ENCODE peak calls at places on chromosome 9, in eight cellular contexts. T is HepG2; S is AG09309; W is CD8-positive, alpha-beta T cell; U is fibroblast of villous mesenchyme; Z is nephron progenitor cell; B is lower leg skin; X is foreskin keratinocyte. F is an unnamed sample.

GRCh38 chr9:110116543-110116885 is 91.4 kb downstream of the C9orf152 start:
- DNase-seq in T (no peak), S (peak), W (no peak), U (peak), Z (no peak), B (no peak), X (peak), F (no peak)

GRCh38 chr9:136324501-136325300 is 2.6 kb upstream of the GPSM1 start:
- DNase-seq in T (no peak), S (no peak), W (no peak), U (no peak), Z (no peak), B (no peak), X (no peak), F (no peak)

GRCh38 chr9:74041588-74041987 is 455.5 kb upstream of the RORB start:
- DNase-seq in T (peak), S (no peak), W (no peak), U (no peak), Z (no peak), B (no peak), X (no peak), F (no peak)

GRCh38 chr9:5112646-5113045 is 72.8 kb downstream of the INSL6 start:
- DNase-seq in T (no peak), S (no peak), W (no peak), U (no peak), Z (no peak), B (no peak), X (no peak), F (no peak)

GRCh38 chr9:136329211-136329627 is 1.9 kb downstream of the GPSM1 start:
- DNase-seq in T (no peak), S (no peak), W (no peak), U (no peak), Z (no peak), B (no peak), X (no peak), F (no peak)

GRCh38 chr9:70902705-70903131 is 218.7 kb downstream of the TRPM3 start:
- DNase-seq in T (no peak), S (peak), W (no peak), U (peak), Z (no peak), B (no peak), X (peak), F (no peak)

GRCh38 chr9:26656003-26656940 is 236.3 kb downstream of the CAAP1 start:
- DNase-seq in T (peak), S (no peak), W (no peak), U (no peak), Z (peak), B (no peak), X (peak), F (no peak)

GRCh38 chr9:76400534-76401096 is 6.4 kb upstream of the RFK start:
- DNase-seq in T (peak), S (no peak), W (no peak), U (no peak), Z (no peak), B (no peak), X (peak), F (no peak)

GRCh38 chr9:18614651-18615050 is 140.7 kb downstream of the ADAMTSL1 start:
- DNase-seq in T (no peak), S (no peak), W (no peak), U (no peak), Z (no peak), B (no peak), X (no peak), F (no peak)

GRCh38 chr9:135135171-135135926 is 47.9 kb downstream of the OLFM1 start:
- DNase-seq in T (no peak), S (no peak), W (no peak), U (no peak), Z (no peak), B (no peak), X (no peak), F (no peak)

GRCh38 chr9:129237195-129237611 is 59.1 kb upstream of the IER5L start:
- DNase-seq in T (no peak), S (peak), W (no peak), U (peak), Z (no peak), B (no peak), X (peak), F (no peak)

GRCh38 chr9:74935008-74935407 is 17.7 kb downstream of the C9orf40 start:
- DNase-seq in T (no peak), S (no peak), W (no peak), U (no peak), Z (no peak), B (no peak), X (no peak), F (no peak)

GRCh38 chr9:81052846-81053245 is 636.5 kb downstream of the TLE1 start:
- DNase-seq in T (no peak), S (no peak), W (no peak), U (no peak), Z (no peak), B (no peak), X (peak), F (no peak)

GRCh38 chr9:84754461-84754860 is 84.9 kb downstream of the NTRK2 start:
- DNase-seq in T (no peak), S (no peak), W (no peak), U (no peak), Z (no peak), B (no peak), X (no peak), F (no peak)

GRCh38 chr9:112853882-112854585 is 36.6 kb downstream of the SLC46A2 start:
- DNase-seq in T (no peak), S (no peak), W (no peak), U (no peak), Z (no peak), B (peak), X (no peak), F (no peak)

GRCh38 chr9:135181336-135181735 is 93.9 kb downstream of the OLFM1 start:
- DNase-seq in T (no peak), S (no peak), W (no peak), U (no peak), Z (no peak), B (no peak), X (no peak), F (no peak)

GRCh38 chr9:86868611-86869010 is 78.7 kb downstream of the GAS1 start:
- DNase-seq in T (no peak), S (no peak), W (no peak), U (no peak), Z (no peak), B (no peak), X (no peak), F (no peak)

GRCh38 chr9:88388203-88388885 is at the start of gene SPIN1:
- DNase-seq in T (peak), S (no peak), W (peak), U (peak), Z (peak), B (peak), X (peak), F (peak)

GRCh38 chr9:2691212-2691611 is 26.1 kb upstream of the KCNV2 start:
- DNase-seq in T (no peak), S (no peak), W (no peak), U (no peak), Z (no peak), B (no peak), X (no peak), F (no peak)

GRCh38 chr9:135221576-135221950 is 134.1 kb downstream of the OLFM1 start:
- DNase-seq in T (no peak), S (no peak), W (no peak), U (no peak), Z (no peak), B (no peak), X (no peak), F (no peak)

GRCh38 chr9:126317513-126317912 is 9.1 kb upstream of the MVB12B start:
- DNase-seq in T (peak), S (no peak), W (peak), U (no peak), Z (no peak), B (no peak), X (no peak), F (no peak)

GRCh38 chr9:99478469-99479027 is 256.5 kb downstream of the SEC61B start:
- DNase-seq in T (no peak), S (no peak), W (no peak), U (no peak), Z (no peak), B (no peak), X (no peak), F (no peak)

GRCh38 chr9:132546148-132547051 is 36.0 kb upstream of the BARHL1 start:
- DNase-seq in T (no peak), S (no peak), W (no peak), U (peak), Z (peak), B (no peak), X (no peak), F (no peak)

GRCh38 chr9:110864011-110864410 is 174.3 kb downstream of the LPAR1 start:
- DNase-seq in T (no peak), S (no peak), W (no peak), U (no peak), Z (no peak), B (no peak), X (peak), F (no peak)

GRCh38 chr9:9855503-9856078 is 757.2 kb downstream of the PTPRD start:
- DNase-seq in T (no peak), S (no peak), W (no peak), U (no peak), Z (no peak), B (no peak), X (no peak), F (no peak)

GRCh38 chr9:124054671-124055212 is 43.2 kb downstream of the LHX2 start:
- DNase-seq in T (peak), S (peak), W (no peak), U (peak), Z (no peak), B (no peak), X (peak), F (no peak)

GRCh38 chr9:7340451-7340850 is 459.1 kb downstream of the DMAC1 start:
- DNase-seq in T (no peak), S (no peak), W (no peak), U (no peak), Z (no peak), B (no peak), X (no peak), F (no peak)

GRCh38 chr9:7341571-7341970 is 458.0 kb downstream of the DMAC1 start:
- DNase-seq in T (no peak), S (no peak), W (no peak), U (no peak), Z (no peak), B (no peak), X (no peak), F (no peak)

GRCh38 chr9:7342721-7343120 is 456.9 kb downstream of the DMAC1 start:
- DNase-seq in T (no peak), S (no peak), W (no peak), U (no peak), Z (no peak), B (no peak), X (no peak), F (no peak)

GRCh38 chr9:7338586-7339281 is 460.8 kb downstream of the DMAC1 start:
- DNase-seq in T (no peak), S (no peak), W (no peak), U (no peak), Z (no peak), B (no peak), X (peak), F (no peak)

GRCh38 chr9:7342229-7342628 is 457.3 kb downstream of the DMAC1 start:
- DNase-seq in T (no peak), S (no peak), W (no peak), U (no peak), Z (no peak), B (no peak), X (no peak), F (no peak)
- TF ChIP-seq CTCF in T (no peak), S (peak), W (no peak), U (peak), Z (no peak), B (no peak), X (no peak), F (no peak)

GRCh38 chr9:93390953-93391515 is 60.5 kb upstream of the FAM120A start:
- DNase-seq in T (no peak), S (no peak), W (no peak), U (no peak), Z (no peak), B (no peak), X (peak), F (no peak)
- TF ChIP-seq CTCF in T (no peak), S (no peak), W (no peak), U (no peak), Z (no peak), B (no peak), X (no peak), F (no peak)

GRCh38 chr9:12880406-12881016 is 105.7 kb downstream of the LURAP1L start:
- DNase-seq in T (no peak), S (peak), W (no peak), U (peak), Z (no peak), B (no peak), X (no peak), F (no peak)

GRCh38 chr9:12889402-12890106 is 114.7 kb downstream of the LURAP1L start:
- DNase-seq in T (no peak), S (no peak), W (no peak), U (peak), Z (no peak), B (no peak), X (no peak), F (no peak)

GRCh38 chr9:12882430-12882829 is 107.6 kb downstream of the LURAP1L start:
- DNase-seq in T (no peak), S (peak), W (no peak), U (peak), Z (no peak), B (no peak), X (no peak), F (no peak)

DNA sequence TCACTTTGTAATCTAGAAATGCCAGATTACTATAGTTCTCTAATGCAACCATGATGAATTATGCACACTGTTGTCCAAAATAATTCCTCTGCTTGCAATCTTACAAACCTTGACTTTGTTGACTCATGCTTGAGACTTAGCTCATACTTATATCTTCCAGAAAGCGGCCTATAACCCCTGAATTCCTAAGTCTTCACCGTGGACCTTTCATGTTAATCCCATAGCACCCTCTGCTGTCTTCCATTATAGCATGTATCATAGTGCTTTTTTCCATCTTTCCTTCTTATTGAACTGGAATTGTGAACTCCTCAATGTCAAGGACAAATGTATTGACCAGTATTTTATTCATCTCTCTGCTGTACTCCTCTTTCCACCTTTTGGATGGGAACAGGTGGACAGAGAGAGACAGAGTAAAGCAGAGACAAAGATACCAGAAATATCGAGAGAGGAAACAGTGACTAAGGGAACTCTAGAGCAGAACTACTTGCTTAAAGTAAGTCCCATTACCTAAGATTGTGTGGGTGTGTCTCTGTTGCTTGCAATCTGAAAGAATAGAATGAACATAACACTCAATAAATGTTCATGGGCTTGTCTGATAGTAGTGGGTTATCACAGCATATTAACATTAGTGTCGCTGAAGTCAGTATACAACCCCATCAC is 110.0 kb downstream of the LURAP1L start:
- DNase-seq in T (peak), S (peak), W (no peak), U (peak), Z (no peak), B (no peak), X (peak), F (no peak)
- TF ChIP-seq CTCF in T (peak), S (peak), W (no peak), U (peak), Z (peak), B (no peak), X (peak), F (peak)

GRCh38 chr9:16642421-16643109 is 227.9 kb downstream of the BNC2 start:
- DNase-seq in T (no peak), S (no peak), W (no peak), U (peak), Z (no peak), B (no peak), X (peak), F (no peak)

GRCh38 chr9:16637218-16637617 is 233.3 kb downstream of the BNC2 start:
- DNase-seq in T (no peak), S (no peak), W (no peak), U (no peak), Z (no peak), B (no peak), X (peak), F (no peak)

GRCh38 chr9:16637938-16638337 is 232.5 kb downstream of the BNC2 start:
- DNase-seq in T (no peak), S (no peak), W (no peak), U (no peak), Z (no peak), B (no peak), X (peak), F (no peak)

GRCh38 chr9:16639644-16640043 is 230.8 kb downstream of the BNC2 start:
- DNase-seq in T (no peak), S (no peak), W (no peak), U (no peak), Z (no peak), B (no peak), X (no peak), F (no peak)

DNA sequence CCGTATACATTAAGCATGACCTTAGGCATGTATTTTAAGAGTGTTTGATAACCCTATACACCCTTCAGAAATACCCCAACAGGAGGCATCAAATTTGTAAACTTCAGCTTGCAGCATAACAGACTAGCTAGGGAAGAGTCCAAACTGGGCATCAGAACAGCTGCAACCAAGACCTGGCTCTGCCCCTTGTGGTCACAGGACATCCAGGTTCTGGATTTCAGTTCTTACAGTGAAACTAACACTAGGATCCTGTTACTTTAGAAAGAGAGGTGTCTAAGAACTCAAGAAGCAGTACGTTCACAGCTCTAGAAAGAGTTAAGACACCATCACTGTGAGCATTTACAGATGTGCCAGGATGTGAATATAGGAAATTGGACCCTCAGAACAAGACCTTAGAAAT is 229.8 kb downstream of the BNC2 start:
- DNase-seq in T (no peak), S (no peak), W (no peak), U (no peak), Z (no peak), B (no peak), X (no peak), F (no peak)
- TF ChIP-seq CTCF in T (no peak), S (peak), W (no peak), U (peak), Z (no peak), B (no peak), X (no peak), F (peak)

DNA sequence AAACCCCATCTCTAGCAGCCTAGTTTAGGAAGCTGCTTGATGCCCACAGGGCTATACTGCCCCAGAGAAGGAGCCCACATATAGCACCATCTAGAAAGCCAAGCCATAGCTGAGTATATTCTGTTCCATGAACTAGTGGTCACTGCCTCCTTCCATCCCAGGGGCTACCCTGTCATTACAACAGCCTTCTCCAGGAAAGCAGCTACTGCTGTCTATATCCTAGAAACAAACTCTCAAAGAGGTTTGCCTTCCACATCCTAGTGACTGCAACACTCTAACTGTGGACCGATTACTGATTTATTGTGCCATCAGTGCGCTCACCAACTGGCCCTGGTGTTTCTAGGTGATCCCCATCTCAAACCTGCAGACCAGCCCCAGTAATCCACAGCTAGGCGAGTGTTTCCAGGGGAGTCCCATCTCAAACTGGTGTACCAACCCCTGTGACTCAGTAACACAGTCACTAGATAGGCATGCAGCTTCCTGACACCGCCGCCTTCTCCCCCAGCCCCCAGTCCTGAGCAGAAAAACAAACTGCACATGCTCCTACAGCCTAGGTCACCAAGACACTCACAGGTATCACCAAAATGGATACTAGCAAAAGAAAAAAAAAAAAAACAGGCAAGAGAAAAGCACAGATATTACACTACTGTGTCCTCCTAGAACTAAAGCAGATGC is 14.8 kb downstream of the SPTLC1 start:
- DNase-seq in T (no peak), S (peak), W (no peak), U (peak), Z (no peak), B (no peak), X (peak), F (no peak)
- TF ChIP-seq CTCF in T (no peak), S (no peak), W (no peak), U (no peak), Z (no peak), B (no peak), X (no peak), F (no peak)

DNA sequence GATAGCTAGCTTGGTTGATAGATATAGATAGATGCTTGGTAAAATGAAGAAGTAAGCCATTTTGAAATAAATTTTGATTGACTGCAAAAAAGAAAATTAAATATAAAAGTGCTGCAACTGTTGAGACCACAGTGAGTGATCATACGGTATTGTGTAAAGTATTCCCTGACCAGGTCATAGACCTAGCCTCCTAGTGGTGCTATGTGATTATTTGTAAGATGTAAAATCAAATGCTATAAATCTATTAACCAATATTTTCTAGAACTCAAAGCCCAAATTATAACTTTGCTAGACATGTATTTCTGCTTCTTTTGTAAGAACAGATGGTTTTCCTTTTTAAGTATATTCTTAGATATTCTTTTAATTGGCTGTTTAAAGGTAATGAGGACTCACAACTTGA is 480.2 kb upstream of the PTPRD start:
- DNase-seq in T (no peak), S (no peak), W (no peak), U (no peak), Z (no peak), B (no peak), X (no peak), F (no peak)
- TF ChIP-seq CTCF in T (no peak), S (no peak), W (no peak), U (no peak), Z (no peak), B (no peak), X (no peak), F (no peak)

F was measured in osteocyte.